ENCODE peak calls at places on chromosomes 13 and 19, in seven cellular contexts. One of them, this sample, is unnamed.

GRCh38 chr19:741506-742131 is 9.3 kb upstream of the MISP start:
- DNase-seq in lung: no peak
- DNase-seq in left ventricle myocardium inferior: no peak
- DNase-seq in omental fat pad: no peak
- DNase-seq in fibroblast of mammary gland: no peak
- DNase-seq in choroid plexus epithelial cell: no peak
- DNase-seq in bronchial epithelial cell: no peak
- DNase-seq in this sample: no peak

GRCh38 chr13:48773531-48774275 is 120.0 kb downstream of the CYSLTR2 start:
- DNase-seq in left ventricle myocardium inferior: no peak
- DNase-seq in omental fat pad: no peak
- DNase-seq in lung: no peak
- DNase-seq in fibroblast of mammary gland: no peak
- DNase-seq in bronchial epithelial cell: no peak
- DNase-seq in choroid plexus epithelial cell: no peak
- DNase-seq in this sample: no peak

GRCh38 chr13:30752201-30752797 is 17.0 kb downstream of the ALOX5AP start:
- DNase-seq in lung: no peak
- DNase-seq in omental fat pad: no peak
- DNase-seq in fibroblast of mammary gland: peak
- DNase-seq in choroid plexus epithelial cell: peak
- DNase-seq in left ventricle myocardium inferior: peak
- DNase-seq in bronchial epithelial cell: peak
- DNase-seq in this sample: peak

GRCh38 chr19:4187313-4188122 is 5.0 kb downstream of the ANKRD24 start:
- DNase-seq in omental fat pad: no peak
- DNase-seq in lung: no peak
- DNase-seq in choroid plexus epithelial cell: no peak
- DNase-seq in fibroblast of mammary gland: no peak
- DNase-seq in bronchial epithelial cell: no peak
- DNase-seq in left ventricle myocardium inferior: no peak
- DNase-seq in this sample: no peak

GRCh38 chr19:51316688-51317087 is 5.2 kb downstream of the IGLON5 start:
- DNase-seq in bronchial epithelial cell: no peak
- DNase-seq in omental fat pad: no peak
- DNase-seq in left ventricle myocardium inferior: no peak
- DNase-seq in choroid plexus epithelial cell: no peak
- DNase-seq in fibroblast of mammary gland: no peak
- DNase-seq in lung: no peak
- DNase-seq in this sample: no peak

GRCh38 chr13:76820759-76821158 is 65.4 kb downstream of the KCTD12 start:
- DNase-seq in omental fat pad: no peak
- DNase-seq in fibroblast of mammary gland: peak
- DNase-seq in left ventricle myocardium inferior: peak
- DNase-seq in lung: no peak
- DNase-seq in bronchial epithelial cell: no peak
- DNase-seq in choroid plexus epithelial cell: peak
- DNase-seq in this sample: no peak

GRCh38 chr19:30320916-30321315 is 51.3 kb upstream of the ZNF536 start:
- DNase-seq in lung: no peak
- DNase-seq in bronchial epithelial cell: no peak
- DNase-seq in omental fat pad: no peak
- DNase-seq in choroid plexus epithelial cell: no peak
- DNase-seq in left ventricle myocardium inferior: no peak
- DNase-seq in fibroblast of mammary gland: no peak
- DNase-seq in this sample: no peak

GRCh38 chr13:27252467-27252866 is 1.1 kb downstream of the RPL21 start:
- DNase-seq in left ventricle myocardium inferior: no peak
- DNase-seq in lung: no peak
- DNase-seq in bronchial epithelial cell: no peak
- DNase-seq in omental fat pad: no peak
- DNase-seq in fibroblast of mammary gland: no peak
- DNase-seq in choroid plexus epithelial cell: no peak
- DNase-seq in this sample: no peak

GRCh38 chr13:106548064-106548696 is 12.7 kb upstream of the EFNB2 start:
- DNase-seq in bronchial epithelial cell: peak
- DNase-seq in fibroblast of mammary gland: peak
- DNase-seq in lung: no peak
- DNase-seq in omental fat pad: no peak
- DNase-seq in choroid plexus epithelial cell: peak
- DNase-seq in left ventricle myocardium inferior: no peak
- DNase-seq in this sample: no peak

GRCh38 chr13:36966404-36966803 is 32.7 kb downstream of the ALG5 start:
- DNase-seq in lung: no peak
- DNase-seq in bronchial epithelial cell: no peak
- DNase-seq in left ventricle myocardium inferior: no peak
- DNase-seq in omental fat pad: no peak
- DNase-seq in fibroblast of mammary gland: peak
- DNase-seq in choroid plexus epithelial cell: peak
- DNase-seq in this sample: no peak

DNA sequence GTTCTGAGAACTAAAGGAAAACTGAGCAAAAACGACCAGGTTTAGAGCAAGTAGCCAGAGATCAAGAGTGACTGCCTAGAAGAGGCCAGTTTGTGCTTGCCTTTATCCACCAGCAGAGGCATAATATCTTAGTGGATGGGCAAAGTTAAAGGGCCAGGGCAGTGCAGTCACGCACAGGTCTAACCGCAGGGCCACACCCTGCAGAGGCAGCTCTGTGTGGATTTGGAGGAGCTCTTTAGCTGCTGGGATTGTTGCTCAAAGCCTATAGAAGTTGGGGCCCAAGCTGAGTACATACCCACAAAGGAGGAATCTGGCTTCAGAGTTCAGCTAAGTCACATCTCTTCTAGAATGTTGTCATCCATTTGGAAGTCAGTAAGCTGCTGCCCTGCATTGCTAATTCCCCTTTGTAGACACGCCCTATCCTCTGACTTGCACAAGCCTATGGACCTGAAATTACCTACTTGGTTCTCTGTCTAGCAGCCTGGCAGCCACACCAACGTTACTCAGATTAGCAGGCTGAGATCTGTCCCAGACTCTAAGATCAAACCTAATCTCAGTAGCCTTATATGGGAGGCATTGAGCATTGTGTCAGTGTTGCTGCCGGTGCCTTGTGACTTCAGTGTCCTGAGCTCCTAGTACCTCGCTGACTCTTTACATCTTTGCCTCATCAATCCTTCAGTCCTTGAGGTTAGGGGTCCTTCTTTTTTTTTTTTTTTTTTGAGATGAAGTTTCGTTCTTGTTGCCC is 102.9 kb upstream of the STARD13 start:
- DNase-seq in choroid plexus epithelial cell: no peak
- DNase-seq in bronchial epithelial cell: peak
- DNase-seq in left ventricle myocardium inferior: no peak
- DNase-seq in omental fat pad: no peak
- DNase-seq in lung: no peak
- DNase-seq in fibroblast of mammary gland: no peak
- DNase-seq in this sample: no peak
- TF ChIP-seq CTCF in choroid plexus epithelial cell: no peak
- TF ChIP-seq CTCF in bronchial epithelial cell: peak
- TF ChIP-seq CTCF in left ventricle myocardium inferior: no peak
- TF ChIP-seq CTCF in omental fat pad: no peak
- TF ChIP-seq CTCF in lung: no peak
- TF ChIP-seq CTCF in fibroblast of mammary gland: peak
- TF ChIP-seq CTCF in this sample: no peak

GRCh38 chr19:36214388-36215275 is at the start of the genes ZNF146 and ZNF565:
- DNase-seq in omental fat pad: peak
- DNase-seq in left ventricle myocardium inferior: peak
- DNase-seq in bronchial epithelial cell: peak
- DNase-seq in choroid plexus epithelial cell: peak
- DNase-seq in fibroblast of mammary gland: peak
- DNase-seq in lung: peak
- DNase-seq in this sample: peak
- TF ChIP-seq CTCF in omental fat pad: no peak
- TF ChIP-seq CTCF in left ventricle myocardium inferior: peak
- TF ChIP-seq CTCF in bronchial epithelial cell: no peak
- TF ChIP-seq CTCF in choroid plexus epithelial cell: no peak
- TF ChIP-seq CTCF in fibroblast of mammary gland: no peak
- TF ChIP-seq CTCF in lung: peak
- TF ChIP-seq CTCF in this sample: no peak

GRCh38 chr13:97417698-97418097 is 16.3 kb upstream of the RAP2A start:
- DNase-seq in lung: no peak
- DNase-seq in fibroblast of mammary gland: no peak
- DNase-seq in choroid plexus epithelial cell: no peak
- DNase-seq in omental fat pad: no peak
- DNase-seq in bronchial epithelial cell: no peak
- DNase-seq in left ventricle myocardium inferior: no peak
- DNase-seq in this sample: no peak
- TF ChIP-seq CTCF in lung: no peak
- TF ChIP-seq CTCF in fibroblast of mammary gland: no peak
- TF ChIP-seq CTCF in choroid plexus epithelial cell: no peak
- TF ChIP-seq CTCF in omental fat pad: no peak
- TF ChIP-seq CTCF in bronchial epithelial cell: no peak
- TF ChIP-seq CTCF in left ventricle myocardium inferior: no peak
- TF ChIP-seq CTCF in this sample: no peak

GRCh38 chr19:9848060-9848459 is 12.9 kb downstream of the PIN1 start:
- DNase-seq in left ventricle myocardium inferior: no peak
- DNase-seq in fibroblast of mammary gland: no peak
- DNase-seq in omental fat pad: no peak
- DNase-seq in lung: no peak
- DNase-seq in choroid plexus epithelial cell: no peak
- DNase-seq in bronchial epithelial cell: no peak
- DNase-seq in this sample: peak
- TF ChIP-seq CTCF in left ventricle myocardium inferior: peak
- TF ChIP-seq CTCF in fibroblast of mammary gland: peak
- TF ChIP-seq CTCF in omental fat pad: no peak
- TF ChIP-seq CTCF in lung: no peak
- TF ChIP-seq CTCF in choroid plexus epithelial cell: peak
- TF ChIP-seq CTCF in bronchial epithelial cell: peak
- TF ChIP-seq CTCF in this sample: peak

DNA sequence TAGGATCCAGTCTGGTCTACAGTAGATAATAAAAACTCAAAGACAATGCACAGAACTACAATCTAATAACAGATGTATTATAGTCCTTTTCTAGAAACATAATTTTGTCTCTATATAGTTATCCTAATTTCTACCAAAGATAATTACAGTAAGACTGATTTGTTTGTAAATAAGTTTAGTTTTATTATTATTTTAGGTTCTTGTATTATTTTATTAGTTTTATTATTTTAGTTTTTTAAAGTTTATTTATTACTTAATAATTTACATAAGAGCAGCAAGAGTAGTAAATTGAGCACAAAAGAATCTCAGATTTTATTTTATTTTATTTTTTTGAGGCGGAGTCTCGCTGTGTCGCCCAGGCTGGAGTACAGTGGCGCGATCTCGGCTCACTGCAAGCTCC is 22.3 kb upstream of the ZNF227 start:
- DNase-seq in lung: no peak
- DNase-seq in omental fat pad: no peak
- DNase-seq in fibroblast of mammary gland: no peak
- DNase-seq in choroid plexus epithelial cell: no peak
- DNase-seq in bronchial epithelial cell: no peak
- DNase-seq in left ventricle myocardium inferior: no peak
- DNase-seq in this sample: no peak
- TF ChIP-seq CTCF in lung: no peak
- TF ChIP-seq CTCF in omental fat pad: no peak
- TF ChIP-seq CTCF in fibroblast of mammary gland: no peak
- TF ChIP-seq CTCF in choroid plexus epithelial cell: no peak
- TF ChIP-seq CTCF in bronchial epithelial cell: no peak
- TF ChIP-seq CTCF in left ventricle myocardium inferior: no peak
- TF ChIP-seq CTCF in this sample: no peak

GRCh38 chr19:36060430-36060829 is 5.7 kb downstream of the WDR62 start:
- DNase-seq in bronchial epithelial cell: peak
- DNase-seq in choroid plexus epithelial cell: peak
- DNase-seq in fibroblast of mammary gland: peak
- DNase-seq in omental fat pad: no peak
- DNase-seq in lung: no peak
- DNase-seq in left ventricle myocardium inferior: peak
- DNase-seq in this sample: peak
- TF ChIP-seq CTCF in bronchial epithelial cell: peak
- TF ChIP-seq CTCF in choroid plexus epithelial cell: peak
- TF ChIP-seq CTCF in fibroblast of mammary gland: peak
- TF ChIP-seq CTCF in omental fat pad: no peak
- TF ChIP-seq CTCF in lung: no peak
- TF ChIP-seq CTCF in left ventricle myocardium inferior: peak
- TF ChIP-seq CTCF in this sample: peak

GRCh38 chr19:38033658-38034150 is 126.7 kb downstream of the SIPA1L3 start:
- DNase-seq in choroid plexus epithelial cell: peak
- DNase-seq in omental fat pad: no peak
- DNase-seq in bronchial epithelial cell: no peak
- DNase-seq in fibroblast of mammary gland: no peak
- DNase-seq in left ventricle myocardium inferior: no peak
- DNase-seq in lung: no peak
- DNase-seq in this sample: no peak
- TF ChIP-seq CTCF in choroid plexus epithelial cell: no peak
- TF ChIP-seq CTCF in omental fat pad: no peak
- TF ChIP-seq CTCF in bronchial epithelial cell: no peak
- TF ChIP-seq CTCF in fibroblast of mammary gland: no peak
- TF ChIP-seq CTCF in left ventricle myocardium inferior: no peak
- TF ChIP-seq CTCF in lung: no peak
- TF ChIP-seq CTCF in this sample: no peak

GRCh38 chr19:46080561-46080960 is 39.8 kb upstream of the IGFL4 start:
- DNase-seq in choroid plexus epithelial cell: peak
- DNase-seq in omental fat pad: no peak
- DNase-seq in lung: no peak
- DNase-seq in bronchial epithelial cell: no peak
- DNase-seq in fibroblast of mammary gland: peak
- DNase-seq in left ventricle myocardium inferior: no peak
- DNase-seq in this sample: no peak

GRCh38 chr19:46073268-46073922 is 32.6 kb upstream of the IGFL4 start:
- DNase-seq in choroid plexus epithelial cell: peak
- DNase-seq in omental fat pad: no peak
- DNase-seq in fibroblast of mammary gland: no peak
- DNase-seq in lung: no peak
- DNase-seq in bronchial epithelial cell: no peak
- DNase-seq in left ventricle myocardium inferior: no peak
- DNase-seq in this sample: no peak

GRCh38 chr19:46077815-46078167 is 37.0 kb upstream of the IGFL4 start:
- DNase-seq in left ventricle myocardium inferior: no peak
- DNase-seq in lung: no peak
- DNase-seq in bronchial epithelial cell: no peak
- DNase-seq in omental fat pad: no peak
- DNase-seq in choroid plexus epithelial cell: no peak
- DNase-seq in fibroblast of mammary gland: no peak
- DNase-seq in this sample: no peak

GRCh38 chr19:46076951-46077814 is 36.4 kb upstream of the IGFL4 start:
- DNase-seq in bronchial epithelial cell: peak
- DNase-seq in fibroblast of mammary gland: peak
- DNase-seq in left ventricle myocardium inferior: no peak
- DNase-seq in omental fat pad: no peak
- DNase-seq in lung: no peak
- DNase-seq in choroid plexus epithelial cell: peak
- DNase-seq in this sample: peak

GRCh38 chr19:46076031-46076880 is 35.5 kb upstream of the IGFL4 start:
- DNase-seq in lung: no peak
- DNase-seq in fibroblast of mammary gland: no peak
- DNase-seq in left ventricle myocardium inferior: no peak
- DNase-seq in bronchial epithelial cell: no peak
- DNase-seq in choroid plexus epithelial cell: no peak
- DNase-seq in omental fat pad: no peak
- DNase-seq in this sample: no peak
- TF ChIP-seq CTCF in lung: no peak
- TF ChIP-seq CTCF in fibroblast of mammary gland: no peak
- TF ChIP-seq CTCF in left ventricle myocardium inferior: no peak
- TF ChIP-seq CTCF in bronchial epithelial cell: no peak
- TF ChIP-seq CTCF in choroid plexus epithelial cell: no peak
- TF ChIP-seq CTCF in omental fat pad: no peak
- TF ChIP-seq CTCF in this sample: no peak

This sample was measured in D721Med.